ENCODE peak calls at places on chromosome 20, in four cellular contexts. M, D, V and R are unnamed samples.

GRCh38 chr20:58131111-58131510 is 97.3 kb downstream of the ANKRD60 start:
- DNase-seq in M (no peak), D (no peak), V (no peak), R (no peak)

GRCh38 chr20:1185781-1186334 is 1.1 kb upstream of the TMEM74B start:
- DNase-seq in M (peak), D (peak), V (peak), R (peak)

GRCh38 chr20:9332783-9333482 is 181.5 kb upstream of the LAMP5 start:
- DNase-seq in M (no peak), D (no peak), V (no peak), R (no peak)

GRCh38 chr20:62708591-62709536 is at the start of gene NTSR1:
- DNase-seq in M (no peak), D (no peak), V (no peak), R (peak)

GRCh38 chr20:24953621-24954133 is 4.6 kb downstream of the CST7 start:
- DNase-seq in M (no peak), D (no peak), V (no peak), R (no peak)

GRCh38 chr20:17936791-17937687 is 31.6 kb downstream of the SNX5 start:
- DNase-seq in M (no peak), D (no peak), V (no peak), R (no peak)

GRCh38 chr20:4797275-4797674 is 75.6 kb downstream of the PRND start:
- DNase-seq in M (no peak), D (no peak), V (no peak), R (no peak)

GRCh38 chr20:36527331-36528125 is 13.8 kb upstream of the MYL9 start:
- DNase-seq in M (no peak), D (no peak), V (no peak), R (no peak)

GRCh38 chr20:19915111-19915798 is 101.9 kb upstream of the NAA20 start:
- DNase-seq in M (peak), D (no peak), V (no peak), R (no peak)

GRCh38 chr20:34528921-34529297 is 12.7 kb downstream of the DYNLRB1 start:
- DNase-seq in M (no peak), D (no peak), V (no peak), R (no peak)

GRCh38 chr20:51573576-51574243 is 31.2 kb upstream of the NFATC2 start:
- DNase-seq in M (no peak), D (no peak), V (no peak), R (no peak)

GRCh38 chr20:64110411-64111068 is 3.2 kb upstream of the NPBWR2 start:
- DNase-seq in M (no peak), D (no peak), V (no peak), R (no peak)

GRCh38 chr20:50263831-50264230 is 73.2 kb downstream of the CEBPB start:
- DNase-seq in M (no peak), D (no peak), V (no peak), R (no peak)

GRCh38 chr20:25321262-25321831 is 69.3 kb downstream of the ABHD12 start:
- DNase-seq in M (no peak), D (no peak), V (no peak), R (no peak)

GRCh38 chr20:62032606-62033368 is 32.9 kb downstream of the TAF4 start:
- DNase-seq in M (no peak), D (no peak), V (no peak), R (no peak)

GRCh38 chr20:37354210-37355195 is 8.6 kb downstream of the SRC start:
- DNase-seq in M (no peak), D (no peak), V (no peak), R (no peak)

GRCh38 chr20:44609511-44610312 is 27.3 kb downstream of the PKIG start:
- DNase-seq in M (peak), D (peak), V (peak), R (peak)

GRCh38 chr20:57388953-57389694 is 2.1 kb upstream of the RBM38 start:
- DNase-seq in M (peak), D (peak), V (peak), R (peak)

GRCh38 chr20:13061381-13061780 is 52.6 kb downstream of the SPTLC3 start:
- DNase-seq in M (no peak), D (no peak), V (no peak), R (peak)

GRCh38 chr20:63021356-63022321 is 14.9 kb upstream of the BHLHE23 start:
- DNase-seq in M (no peak), D (no peak), V (no peak), R (no peak)